ENCODE peak calls at places on chromosomes 5 and 9, in four cellular contexts. I, S, L and E are unnamed samples.

GRCh38 chr5:68193481-68194036 is 22.0 kb upstream of the PIK3R1 start:
- DNase-seq in S (peak), L (no peak), I (no peak), E (no peak)

GRCh38 chr9:114387678-114388431 is at the start of gene AKNA:
- DNase-seq in S (peak), I (peak), L (peak), E (peak)

GRCh38 chr5:133292300-133292699 is 240.5 kb downstream of the HSPA4 start:
- DNase-seq in I (no peak), S (no peak), L (no peak), E (no peak)

GRCh38 chr9:121944741-121945191 is 148.3 kb downstream of the TTLL11 start:
- DNase-seq in S (peak), I (no peak), L (no peak), E (no peak)

GRCh38 chr5:169635933-169636332 is 1.1 kb upstream of the DOCK2 start:
- DNase-seq in L (no peak), I (no peak), S (no peak), E (no peak)

GRCh38 chr9:107792596-107792995 is 303.0 kb upstream of the KLF4 start:
- DNase-seq in I (no peak), L (no peak), S (no peak), E (no peak)

GRCh38 chr5:1390861-1391600 is 46.1 kb upstream of the CLPTM1L start:
- DNase-seq in I (no peak), S (no peak), L (no peak), E (no peak)

GRCh38 chr5:130724658-130725057 is 440.4 kb downstream of the HINT1 start:
- DNase-seq in L (no peak), I (no peak), S (no peak), E (no peak)

GRCh38 chr5:35790462-35790822 is 66.2 kb upstream of the IL7R start:
- DNase-seq in L (no peak), S (no peak), I (no peak), E (no peak)

GRCh38 chr9:137073992-137074399 is 3.3 kb upstream of the UAP1L1 start:
- DNase-seq in L (no peak), S (no peak), I (no peak), E (no peak)

GRCh38 chr9:35738924-35739323 is 6.5 kb downstream of the CREB3 start:
- DNase-seq in I (no peak), S (no peak), L (no peak), E (no peak)

GRCh38 chr5:74685979-74686631 is 1.1 kb downstream of the HEXB start:
- DNase-seq in L (peak), S (peak), I (no peak), E (no peak)

GRCh38 chr5:72443883-72444282 is 63.3 kb downstream of the ZNF366 start:
- DNase-seq in S (no peak), I (no peak), L (no peak), E (no peak)

GRCh38 chr9:135743546-135744332 is 41.8 kb downstream of the KCNT1 start:
- DNase-seq in I (no peak), L (no peak), S (no peak), E (no peak)

GRCh38 chr9:107542401-107542800 is 52.8 kb upstream of the KLF4 start:
- DNase-seq in L (no peak), I (no peak), S (peak), E (no peak)

GRCh38 chr5:108557686-108558085 is 175.8 kb upstream of the FBXL17 start:
- DNase-seq in I (no peak), S (no peak), L (no peak), E (no peak)

GRCh38 chr9:34430843-34431437 is 27.4 kb downstream of the FAM219A start:
- DNase-seq in S (peak), L (no peak), I (peak), E (no peak)

GRCh38 chr5:81789033-81789432 is 38.1 kb upstream of the SSBP2 start:
- DNase-seq in L (no peak), S (peak), I (no peak), E (no peak)

GRCh38 chr9:35712762-35713400 is 19.1 kb downstream of the TLN1 start:
- DNase-seq in S (no peak), L (no peak), I (no peak), E (no peak)

GRCh38 chr5:136053336-136054121 is 24.7 kb downstream of the TGFBI start:
- DNase-seq in L (no peak), S (peak), I (peak), E (no peak)

GRCh38 chr9:115668506-115668905 is 485.1 kb upstream of the PAPPA start:
- DNase-seq in S (peak), L (no peak), I (no peak), E (no peak)

GRCh38 chr9:92887880-92888338 is 10.1 kb upstream of the ZNF484 start:
- DNase-seq in L (no peak), I (no peak), S (no peak), E (no peak)

GRCh38 chr9:81393985-81394811 is 295.1 kb downstream of the TLE1 start:
- DNase-seq in S (no peak), I (no peak), L (no peak), E (no peak)

GRCh38 chr5:108366500-108366899 is 15.4 kb downstream of the FBXL17 start:
- DNase-seq in I (no peak), S (no peak), L (no peak), E (no peak)

GRCh38 chr5:50751064-50751657 is 84.7 kb downstream of the PARP8 start:
- DNase-seq in L (no peak), I (no peak), S (peak), E (no peak)

GRCh38 chr5:160621503-160621902 is 199.8 kb downstream of the PTTG1 start:
- DNase-seq in S (no peak), L (no peak), I (no peak), E (no peak)

GRCh38 chr9:118940477-118940876 is 428.8 kb downstream of the BRINP1 start:
- DNase-seq in S (no peak), L (no peak), I (no peak), E (no peak)

GRCh38 chr5:173395257-173395932 is 67.2 kb upstream of the STC2 start:
- DNase-seq in L (no peak), S (peak), I (no peak), E (no peak)
- TF ChIP-seq CTCF in L (no peak), S (peak), I (no peak), E (peak)

DNA sequence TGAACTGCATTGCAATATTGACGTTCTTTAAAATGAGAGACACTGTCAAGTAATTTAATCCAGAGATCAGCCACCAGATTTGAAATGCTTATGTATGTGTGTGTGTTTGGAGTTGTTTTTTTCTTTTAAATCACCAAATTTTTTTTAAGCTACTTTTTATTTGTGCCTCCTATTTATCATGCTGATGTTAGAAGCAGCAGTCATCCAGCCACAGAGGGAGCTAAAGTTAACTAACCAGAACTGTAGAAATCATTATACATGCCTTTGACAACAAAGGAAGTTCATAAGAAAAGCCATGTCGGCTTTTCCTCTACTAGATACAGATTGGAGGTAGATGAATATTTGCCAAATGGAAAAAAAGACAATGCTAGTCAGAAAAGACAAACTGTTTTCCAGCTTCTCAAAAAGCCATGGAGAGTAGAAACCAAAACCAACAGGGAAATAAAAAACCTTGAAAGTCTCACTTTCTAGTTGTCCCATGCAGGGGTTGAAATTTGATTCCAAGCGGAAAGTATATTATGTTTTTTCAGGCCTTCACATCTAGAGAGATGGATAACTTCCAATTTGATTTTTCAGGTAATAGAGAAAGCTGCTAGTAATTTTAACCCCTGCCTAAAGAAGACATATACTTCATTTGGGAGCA is 4.5 kb downstream of the PURA start:
- DNase-seq in I (no peak), S (no peak), L (no peak), E (no peak)
- TF ChIP-seq CTCF in I (no peak), S (no peak), L (no peak), E (no peak)

DNA sequence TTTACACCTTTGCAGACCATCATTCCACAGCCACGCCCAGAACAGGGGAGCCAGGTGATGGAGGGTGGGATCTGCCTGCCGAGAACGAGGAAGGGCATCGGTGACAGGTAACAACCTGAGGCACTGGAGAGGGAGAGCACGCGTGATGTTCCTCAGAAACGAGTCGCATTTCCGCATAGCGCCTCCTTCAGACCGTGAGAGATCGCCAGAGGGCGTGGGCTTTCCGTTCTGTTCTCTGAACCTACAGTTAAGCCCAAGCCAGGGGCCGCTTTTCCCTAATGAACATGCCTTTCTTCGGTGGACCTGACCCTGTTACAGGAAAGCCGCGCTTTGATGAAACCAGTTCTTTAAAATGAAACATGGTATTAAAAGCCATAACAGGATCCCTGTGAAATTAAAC is 17.1 kb upstream of the ADAMTS2 start:
- DNase-seq in S (no peak), L (no peak), I (no peak), E (no peak)
- TF ChIP-seq CTCF in S (no peak), L (no peak), I (no peak), E (no peak)

GRCh38 chr5:95823738-95824609 is 1.4 kb upstream of the GLRX start:
- DNase-seq in L (peak), I (peak), S (peak), E (no peak)
- TF ChIP-seq CTCF in L (no peak), I (no peak), S (peak), E (no peak)

GRCh38 chr5:151427258-151427657 is 20.1 kb upstream of the SLC36A1 start:
- DNase-seq in L (peak), I (no peak), S (no peak), E (no peak)
- TF ChIP-seq CTCF in L (no peak), I (no peak), S (no peak), E (no peak)